ENCODE peak calls at places on chromosomes 7 and 10, in nine cellular contexts. J is pancreas; P is IMR-90; M is prostate gland; R is upper lobe of right lung; X is AG04450; L is PC-9; T is substantia nigra; V is effector memory CD4-positive, alpha-beta T cell. K is an unnamed sample.

GRCh38 chr10:87740232-87740631 is 77.8 kb downstream of the ATAD1 start:
- DNase-seq in T (no peak), R (no peak), J (no peak), P (peak), V (no peak), M (no peak), L (peak), X (no peak), K (peak)

GRCh38 chr10:69438531-69439349 is 12.5 kb upstream of the TSPAN15 start:
- DNase-seq in X (no peak), T (no peak), L (peak), R (peak), M (peak), J (no peak), P (peak), V (no peak), K (no peak)

GRCh38 chr10:17428616-17429097 is 25.7 kb downstream of the ST8SIA6 start:
- DNase-seq in J (no peak), L (no peak), R (no peak), P (no peak), X (no peak), M (no peak), V (peak), T (no peak), K (no peak)

GRCh38 chr7:116348356-116348755 is 138.0 kb downstream of the TES start:
- DNase-seq in X (no peak), M (no peak), T (no peak), L (no peak), R (no peak), V (no peak), P (no peak), J (no peak), K (no peak)

GRCh38 chr10:132232981-132233380 is 46.2 kb downstream of the DPYSL4 start:
- DNase-seq in J (no peak), T (no peak), M (no peak), R (no peak), L (no peak), X (no peak), P (no peak), V (no peak), K (no peak)

GRCh38 chr7:37642028-37642540 is 41.5 kb upstream of the GPR141 start:
- DNase-seq in T (no peak), J (no peak), R (no peak), P (no peak), L (no peak), M (no peak), V (no peak), X (no peak), K (no peak)

GRCh38 chr7:79055722-79056415 is 397.6 kb downstream of the MAGI2 start:
- DNase-seq in R (no peak), X (no peak), M (peak), P (no peak), J (peak), V (no peak), T (no peak), L (peak), K (peak)

GRCh38 chr7:132500727-132501410 is 75.4 kb downstream of the PLXNA4 start:
- DNase-seq in L (no peak), P (no peak), V (no peak), J (no peak), T (peak), M (no peak), X (no peak), R (no peak), K (no peak)

GRCh38 chr7:910931-911431 is 34.6 kb downstream of the GET4 start:
- DNase-seq in J (no peak), M (no peak), V (no peak), L (no peak), P (no peak), X (no peak), R (no peak), T (no peak), K (no peak)

GRCh38 chr10:7275761-7276440 is 134.9 kb downstream of the SFMBT2 start:
- DNase-seq in J (no peak), V (no peak), R (no peak), M (no peak), L (no peak), P (no peak), T (peak), X (no peak), K (no peak)

GRCh38 chr10:97498076-97498840 is at the start of gene MMS19:
- DNase-seq in T (peak), P (peak), X (peak), V (peak), R (peak), L (peak), J (peak), M (peak), K (peak)

GRCh38 chr10:97497572-97498075 is 598 bp downstream of the MMS19 start:
- DNase-seq in L (peak), P (peak), M (peak), V (peak), T (peak), J (peak), X (peak), R (peak), K (peak)

GRCh38 chr10:97498841-97499560 is at the start of gene UBTD1:
- DNase-seq in T (peak), J (peak), L (no peak), R (peak), M (peak), V (peak), X (no peak), P (peak), K (no peak)

GRCh38 chr10:97494151-97494550 is 4.1 kb downstream of the MMS19 start:
- DNase-seq in M (no peak), R (no peak), L (no peak), X (no peak), V (no peak), P (no peak), J (no peak), T (no peak), K (no peak)

GRCh38 chr10:97494863-97495506 is 3.2 kb downstream of the MMS19 start:
- DNase-seq in X (no peak), V (no peak), L (no peak), M (no peak), P (peak), T (no peak), R (no peak), J (no peak), K (no peak)
- H3K27ac ChIP-seq in X (no peak), V (peak), L (no peak), M (no peak), P (no peak), T (no peak), R (peak), J (peak), K (peak)

GRCh38 chr10:44878704-44879530 is 32.2 kb upstream of the TMEM72 start:
- DNase-seq in R (peak), M (peak), T (peak), P (peak), V (peak), X (peak), J (peak), L (no peak), K (no peak)
- H3K27ac ChIP-seq in R (peak), M (peak), T (no peak), P (no peak), V (no peak), X (no peak), J (no peak), L (no peak), K (no peak)

GRCh38 chr10:109997233-109997632 is 10.6 kb upstream of the ADD3 start:
- DNase-seq in T (no peak), J (no peak), X (no peak), V (no peak), L (no peak), P (no peak), M (no peak), R (no peak), K (no peak)
- H3K27ac ChIP-seq in T (no peak), J (no peak), X (no peak), V (no peak), L (no peak), P (no peak), M (no peak), R (no peak), K (no peak)

GRCh38 chr7:30764030-30764991 is 6.9 kb upstream of the MINDY4 start:
- DNase-seq in M (peak), J (no peak), V (no peak), T (no peak), P (peak), L (no peak), X (no peak), R (no peak), K (no peak)
- H3K27ac ChIP-seq in M (peak), J (no peak), V (no peak), T (no peak), P (peak), L (no peak), X (no peak), R (peak), K (no peak)

GRCh38 chr7:151924508-151924907 is 31.7 kb upstream of the GALNTL5 start:
- DNase-seq in J (no peak), L (no peak), V (no peak), R (no peak), M (no peak), X (no peak), T (no peak), P (no peak), K (no peak)

GRCh38 chr7:151926336-151926712 is 29.9 kb upstream of the GALNTL5 start:
- DNase-seq in X (no peak), L (no peak), P (no peak), T (no peak), R (no peak), M (no peak), J (no peak), V (no peak), K (no peak)

GRCh38 chr7:151923097-151923876 is 33.0 kb upstream of the GALNTL5 start:
- DNase-seq in X (no peak), J (no peak), T (no peak), M (peak), P (no peak), L (no peak), V (no peak), R (no peak), K (no peak)

GRCh38 chr7:151925446-151926335 is 30.6 kb upstream of the GALNTL5 start:
- DNase-seq in V (no peak), M (peak), T (no peak), R (no peak), X (no peak), L (no peak), P (no peak), J (peak), K (no peak)

GRCh38 chr7:151924001-151924400 is 32.2 kb upstream of the GALNTL5 start:
- DNase-seq in T (no peak), M (no peak), P (no peak), X (no peak), L (no peak), R (no peak), J (no peak), V (no peak), K (no peak)
- H3K27ac ChIP-seq in T (peak), M (peak), P (no peak), X (no peak), L (no peak), R (peak), J (peak), V (no peak), K (no peak)

GRCh38 chr7:105017263-105018051 is 3.5 kb downstream of the KMT2E start:
- DNase-seq in M (no peak), V (no peak), T (no peak), J (no peak), L (no peak), R (no peak), X (no peak), P (no peak), K (no peak)

GRCh38 chr7:105024734-105025133 is 10.7 kb downstream of the KMT2E start:
- DNase-seq in P (peak), R (no peak), J (no peak), T (no peak), M (no peak), X (peak), L (no peak), V (no peak), K (no peak)

GRCh38 chr7:105019269-105019668 is 5.3 kb downstream of the KMT2E start:
- DNase-seq in L (no peak), V (no peak), R (no peak), X (no peak), J (no peak), P (no peak), T (no peak), M (no peak), K (no peak)

GRCh38 chr7:105022458-105022857 is 8.5 kb downstream of the KMT2E start:
- DNase-seq in R (no peak), V (no peak), T (no peak), X (no peak), J (no peak), M (no peak), L (no peak), P (no peak), K (no peak)

DNA sequence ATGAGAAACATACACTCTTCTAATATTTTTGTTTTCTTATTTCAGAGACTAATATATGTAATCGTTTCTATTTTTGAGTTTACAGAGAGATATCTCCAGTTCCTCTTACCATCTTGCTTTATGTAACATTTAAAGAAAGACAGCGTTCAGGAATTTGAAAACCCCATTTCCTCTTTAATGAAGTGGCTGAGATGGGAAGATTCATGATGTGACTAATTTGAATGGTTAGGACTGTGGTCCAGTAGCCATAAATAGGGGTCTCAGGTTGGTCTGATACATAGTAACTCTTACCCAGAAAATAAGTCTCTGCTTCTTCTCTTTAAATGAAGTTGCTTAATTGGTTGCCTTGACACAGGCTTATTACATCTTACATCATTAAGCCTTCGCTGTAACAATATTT is 6.9 kb downstream of the KMT2E start:
- DNase-seq in L (no peak), X (no peak), J (no peak), M (no peak), P (no peak), V (no peak), T (no peak), R (no peak), K (no peak)
- H3K27ac ChIP-seq in L (no peak), X (no peak), J (peak), M (no peak), P (no peak), V (no peak), T (no peak), R (peak), K (peak)

GRCh38 chr10:88901610-88902327 is 21.7 kb downstream of the STAMBPL1 start:
- DNase-seq in J (no peak), X (no peak), T (no peak), L (no peak), P (peak), V (no peak), R (no peak), M (no peak), K (no peak)
- H3K27ac ChIP-seq in J (no peak), X (no peak), T (no peak), L (no peak), P (peak), V (no peak), R (no peak), M (no peak), K (no peak)

GRCh38 chr10:79269443-79269842 is 77.8 kb upstream of the PPIF start:
- DNase-seq in M (no peak), J (no peak), R (no peak), V (no peak), X (no peak), P (no peak), T (no peak), L (no peak), K (no peak)

GRCh38 chr10:79272353-79272752 is 74.9 kb upstream of the PPIF start:
- DNase-seq in L (no peak), M (no peak), R (no peak), J (no peak), V (no peak), X (no peak), T (no peak), P (no peak), K (no peak)

GRCh38 chr10:79268717-79269116 is 78.6 kb upstream of the PPIF start:
- DNase-seq in J (no peak), R (no peak), M (no peak), P (no peak), X (no peak), L (no peak), V (no peak), T (no peak), K (no peak)

GRCh38 chr10:79269969-79270368 is 77.3 kb upstream of the PPIF start:
- DNase-seq in T (no peak), M (no peak), X (no peak), V (no peak), J (no peak), L (no peak), R (no peak), P (no peak), K (no peak)

DNA sequence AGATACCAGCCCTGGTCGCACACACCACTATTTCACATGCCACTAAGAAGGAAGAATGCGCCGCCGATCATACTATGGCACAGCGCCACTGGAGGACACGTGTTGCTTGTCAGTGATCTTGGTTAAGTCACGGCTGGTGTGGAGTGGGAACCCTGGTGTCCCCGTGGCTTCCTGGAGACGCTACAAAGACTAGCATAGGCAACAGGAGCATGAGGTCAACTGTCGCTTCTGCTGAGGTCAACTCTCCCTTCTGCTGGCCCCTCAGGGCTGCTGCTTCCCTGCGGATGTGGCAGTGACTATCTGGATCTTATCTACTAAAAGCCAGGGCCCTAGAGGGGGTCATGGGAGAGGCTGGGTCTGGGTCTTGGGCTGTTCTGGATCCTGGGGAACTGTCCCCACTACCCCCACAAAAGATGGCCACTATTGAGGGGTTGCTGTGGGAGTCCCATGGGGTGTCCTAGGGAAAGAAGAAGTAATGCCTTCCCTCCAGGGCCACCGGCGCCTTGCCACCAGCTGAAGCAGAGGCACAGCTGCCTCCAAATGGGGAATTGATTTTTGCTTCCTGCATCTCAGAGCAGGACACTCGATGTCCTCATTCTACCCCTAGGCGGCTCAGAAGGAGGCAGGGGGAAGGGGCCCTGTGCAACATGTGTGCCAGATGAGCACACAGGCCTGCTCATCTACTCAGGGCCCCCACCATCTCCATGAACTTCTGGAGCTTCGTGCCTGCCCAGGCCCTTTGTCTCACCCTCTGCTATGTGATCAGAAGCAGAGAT is 76.6 kb upstream of the PPIF start:
- DNase-seq in L (no peak), P (no peak), X (no peak), R (no peak), M (no peak), J (no peak), V (no peak), T (no peak), K (no peak)
- H3K27ac ChIP-seq in L (no peak), P (no peak), X (peak), R (peak), M (no peak), J (no peak), V (no peak), T (peak), K (no peak)

GRCh38 chr10:8539056-8539455 is 484.6 kb downstream of the GATA3 start:
- DNase-seq in J (no peak), X (no peak), V (no peak), P (no peak), T (no peak), R (no peak), M (no peak), L (peak), K (peak)

GRCh38 chr10:8543361-8544056 is 489.0 kb downstream of the GATA3 start:
- DNase-seq in J (no peak), L (peak), R (no peak), T (no peak), X (no peak), V (no peak), M (no peak), P (no peak), K (no peak)

GRCh38 chr10:8544057-8544380 is 489.5 kb downstream of the GATA3 start:
- DNase-seq in P (no peak), V (no peak), L (peak), T (no peak), R (no peak), J (no peak), M (peak), X (no peak), K (peak)

GRCh38 chr10:8544500-8544899 is 490.0 kb downstream of the GATA3 start:
- DNase-seq in J (no peak), V (no peak), L (no peak), T (no peak), R (no peak), P (no peak), X (no peak), M (no peak), K (no peak)
- H3K27ac ChIP-seq in J (no peak), V (no peak), L (peak), T (no peak), R (no peak), P (no peak), X (no peak), M (no peak), K (peak)

GRCh38 chr10:112906945-112907344 is 43.1 kb upstream of the TCF7L2 start:
- DNase-seq in V (no peak), P (no peak), J (no peak), M (no peak), L (no peak), R (no peak), X (no peak), T (no peak), K (no peak)
- H3K27ac ChIP-seq in V (no peak), P (no peak), J (no peak), M (peak), L (no peak), R (no peak), X (no peak), T (no peak), K (no peak)